ENCODE peak calls at places on chromosomes 1 and 21, in seven cellular contexts. E is fibroblast of the aortic adventitia, M is activated T-helper 1 cell treated with Interleukin-2 at 50 U/mL for 16 hours, D is EL, G is A172, S is tibial artery, B is right atrium auricular region. V is an unnamed sample.

GRCh38 chr1:202355944-202356553 is 7.5 kb downstream of the PPP1R12B start:
- DNase-seq in E (no peak), M (no peak), S (no peak), G (no peak), B (no peak), D (no peak), V (no peak)

GRCh38 chr1:154682252-154682651 is 74.3 kb upstream of the ADAR start:
- DNase-seq in M (no peak), B (no peak), E (no peak), S (no peak), D (no peak), G (no peak), V (no peak)

GRCh38 chr1:113456967-113457366 is 66.7 kb downstream of the MAGI3 start:
- DNase-seq in G (peak; percentile 89), S (no peak), M (no peak), B (no peak), E (peak; percentile 97), D (peak; percentile 94), V (peak; percentile 90)

GRCh38 chr1:183609313-183609712 is 19.1 kb upstream of the NCF2 start:
- DNase-seq in E (peak; percentile 90), S (peak; percentile 82), M (no peak), B (peak; percentile 89), G (peak; percentile 78), D (peak; percentile 88), V (no peak)

GRCh38 chr1:240575976-240576666 is 35.8 kb downstream of the GREM2 start:
- DNase-seq in S (no peak), E (peak; percentile 63), D (peak; percentile 64), M (peak; percentile 1), B (no peak), G (peak; percentile 76), V (no peak)

GRCh38 chr1:6438047-6438525 is 13.5 kb downstream of the ESPN start:
- DNase-seq in G (peak; percentile 49), E (peak; percentile 55), B (peak; percentile 67), S (no peak), D (peak; percentile 57), M (peak; percentile 51), V (no peak)

GRCh38 chr1:39900662-39901485 is 843 bp downstream of the MYCL start:
- DNase-seq in E (no peak), M (no peak), B (no peak), G (no peak), S (peak; percentile 64), D (peak; percentile 43), V (no peak)

GRCh38 chr1:180042994-180043622 is 88.5 kb downstream of the CEP350 start:
- DNase-seq in S (no peak), G (no peak), E (peak; percentile 51), M (no peak), B (no peak), D (peak; percentile 95), V (no peak)

GRCh38 chr1:110684476-110684875 is 9.7 kb upstream of the KCNA3 start:
- DNase-seq in D (no peak), M (no peak), E (no peak), S (no peak), G (peak; percentile 19), B (no peak), V (no peak)

GRCh38 chr21:15731243-15731613 is 1.4 kb downstream of the USP25 start:
- DNase-seq in M (no peak), B (no peak), S (no peak), D (peak; percentile 25), E (peak; percentile 6), G (peak; percentile 44), V (no peak)

GRCh38 chr1:231679109-231679508 is 52.5 kb downstream of the DISC1 start:
- DNase-seq in S (no peak), E (no peak), G (peak; percentile 31), M (no peak), D (peak; percentile 39), B (no peak), V (no peak)

GRCh38 chr1:89069955-89070354 is 4.9 kb upstream of the GBP1 start:
- DNase-seq in G (no peak), B (no peak), M (no peak), E (peak; percentile 29), S (no peak), D (peak; percentile 13), V (no peak)

GRCh38 chr1:228241259-228241658 is 33.4 kb downstream of the OBSCN start:
- DNase-seq in E (no peak), S (no peak), M (no peak), B (no peak), D (no peak), G (no peak), V (no peak)

GRCh38 chr1:41122851-41123518 is 101.5 kb upstream of the SLFNL1 start:
- DNase-seq in D (peak; percentile 89), E (peak; percentile 72), G (peak; percentile 55), B (no peak), M (no peak), S (no peak), V (peak; percentile 61)

GRCh38 chr1:206461602-206462455 is 8.4 kb upstream of the IKBKE start:
- DNase-seq in D (peak; percentile 73), M (peak; percentile 51), S (no peak), B (peak; percentile 87), E (peak; percentile 84), G (peak; percentile 78), V (peak; percentile 27)

GRCh38 chr1:40096977-40097782 is at the start of gene PPT1:
- DNase-seq in D (peak; percentile 73), E (peak; percentile 60), S (peak; percentile 83), B (peak; percentile 74), G (peak; percentile 51), M (peak; percentile 60), V (peak; percentile 41)

GRCh38 chr1:3779912-3780416 is 7.4 kb downstream of the SMIM1 start:
- DNase-seq in D (no peak), G (no peak), S (no peak), M (no peak), E (no peak), B (no peak), V (no peak)

GRCh38 chr1:45236136-45236535 is 29.7 kb upstream of the ZSWIM5 start:
- DNase-seq in S (no peak), E (no peak), M (no peak), D (no peak), G (no peak), B (no peak), V (no peak)

GRCh38 chr1:68225781-68226180 is 6.5 kb downstream of the WLS start:
- DNase-seq in D (no peak), S (no peak), G (no peak), B (no peak), E (peak; percentile 61), M (no peak), V (no peak)

GRCh38 chr1:209318302-209319056 is 265.0 kb upstream of the CAMK1G start:
- DNase-seq in S (no peak), B (no peak), E (peak; percentile 18), D (peak; percentile 61), M (no peak), G (peak; percentile 73), V (no peak)

GRCh38 chr1:223195281-223195680 is 52.2 kb upstream of the TLR5 start:
- DNase-seq in D (no peak), M (no peak), S (no peak), G (no peak), E (no peak), B (no peak), V (no peak)

GRCh38 chr1:110216116-110216515 is 6.0 kb downstream of the KCNC4 start:
- DNase-seq in S (no peak), G (no peak), E (no peak), M (no peak), B (no peak), D (no peak), V (no peak)

GRCh38 chr1:157081717-157082116 is 17.9 kb downstream of the ETV3L start:
- DNase-seq in S (no peak), E (no peak), M (no peak), G (no peak), B (no peak), D (no peak), V (no peak)

GRCh38 chr1:56958526-56958925 is 7.3 kb downstream of the C8B start:
- DNase-seq in D (peak; percentile 69), E (peak; percentile 51), M (no peak), B (no peak), G (no peak), S (no peak), V (no peak)

GRCh38 chr1:193417945-193418744 is 231.7 kb upstream of the B3GALT2 start:
- DNase-seq in G (peak; percentile 70), S (no peak), M (no peak), B (no peak), D (peak; percentile 45), E (peak; percentile 52), V (no peak)

GRCh38 chr1:155979525-155980343 is 1.4 kb upstream of the ARHGEF2 start:
- DNase-seq in D (peak; percentile 64), G (no peak), M (no peak), B (no peak), E (peak; percentile 60), S (peak; percentile 90), V (no peak)

GRCh38 chr1:12636098-12636950 is 7.6 kb upstream of the AADACL4 start:
- DNase-seq in S (peak; percentile 77), E (peak; percentile 87), M (no peak), B (peak; percentile 73), D (peak; percentile 65), G (peak; percentile 70), V (no peak)

GRCh38 chr21:43869486-43870325 is 4.7 kb downstream of the AGPAT3 start:
- DNase-seq in S (no peak), D (no peak), B (no peak), M (no peak), E (no peak), G (no peak), V (no peak)

GRCh38 chr1:153934746-153935145 is 11.8 kb downstream of the DENND4B start:
- DNase-seq in E (no peak), S (peak; percentile 55), G (no peak), M (no peak), D (no peak), B (no peak), V (no peak)

GRCh38 chr1:16139473-16139962 is 16.4 kb downstream of the EPHA2 start:
- DNase-seq in E (peak; percentile 74), G (peak; percentile 93), D (peak; percentile 96), M (no peak), S (no peak), B (no peak), V (no peak)

GRCh38 chr1:71170925-71171324 is 90.1 kb upstream of the ZRANB2 start:
- DNase-seq in B (no peak), D (no peak), S (no peak), M (no peak), G (no peak), E (no peak), V (no peak)